ENCODE peak calls at places on chromosomes 4 and X, in eight cellular contexts. L is LHCN-M2; G is activated CD4-positive, CD25-positive, alpha-beta regulatory T cell treated with anti-CD3 and anti-CD28 coated beads, Interleukin-2, amount 50 U/mL, for 72 hours; O is activated CD4-positive, alpha-beta memory T cell treated with anti-CD3 and anti-CD28 coated beads, Interleukin-2, amount 10 ng/mL, durations not matched to agents 7 days and 5 days; A is nephron progenitor cell; M is fibroblast of the aortic adventitia; B is T-helper 2 cell; S is fibroblast of the conjunctiva. J is an unnamed sample.
A peak's percentile ranks its signal among the peaks of the same experiment; 100 is the strongest.

GRCh38 chrX:11259437-11259836 is 33.8 kb upstream of the AMELX start:
- DNase-seq in A (no peak), M (no peak), L (no peak), O (no peak), G (no peak), B (no peak), S (no peak), J (no peak)

GRCh38 chrX:9988762-9989161 is 21.6 kb downstream of the CLDN34 start:
- DNase-seq in B (no peak), L (no peak), O (no peak), M (peak; percentile 41), S (no peak), G (no peak), A (no peak), J (no peak)

GRCh38 chr4:67809502-67809901 is 55.3 kb upstream of the GNRHR start:
- DNase-seq in G (no peak), O (no peak), B (no peak), S (no peak), A (no peak), L (no peak), M (no peak), J (peak; percentile 21)

GRCh38 chr4:139144161-139144859 is 32.7 kb downstream of the ELF2 start:
- DNase-seq in L (peak; percentile 81), B (no peak), A (peak; percentile 18), O (no peak), M (peak; percentile 69), S (peak; percentile 9), G (no peak), J (no peak)

GRCh38 chr4:180734753-180735432 is 1508.3 kb upstream of the TENM3 start:
- DNase-seq in O (no peak), S (no peak), M (no peak), L (no peak), A (no peak), B (no peak), G (no peak), J (no peak)

GRCh38 chr4:74772106-74772505 is 22.2 kb downstream of the BTC start:
- DNase-seq in A (no peak), G (no peak), O (no peak), B (no peak), S (no peak), M (no peak), L (peak; percentile 67), J (no peak)

GRCh38 chrX:50941638-50942037 is 31.1 kb downstream of the BMP15 start:
- DNase-seq in A (peak; percentile 4), G (no peak), L (no peak), B (no peak), O (no peak), M (no peak), S (no peak), J (no peak)

GRCh38 chr4:151276787-151277557 is at the start of gene PRSS48:
- DNase-seq in M (peak; percentile 58), A (peak; percentile 76), G (peak; percentile 55), L (peak; percentile 54), O (peak; percentile 56), B (peak; percentile 6), S (peak; percentile 22), J (peak; percentile 75)

GRCh38 chr4:92091335-92091734 is 212.4 kb upstream of the GRID2 start:
- DNase-seq in A (no peak), B (no peak), G (no peak), O (no peak), L (peak; percentile 7), S (no peak), M (no peak), J (no peak)

GRCh38 chr4:82785248-82786003 is 13.2 kb downstream of the SCD5 start:
- DNase-seq in S (peak; percentile 63), A (no peak), G (no peak), M (peak; percentile 93), L (peak; percentile 97), B (no peak), O (no peak), J (no peak)

GRCh38 chr4:101346562-101347266 is 612 bp downstream of the PPP3CA start:
- DNase-seq in L (peak; percentile 65), M (peak; percentile 69), G (no peak), A (peak; percentile 71), S (no peak), O (peak; percentile 57), B (peak; percentile 32), J (peak; percentile 66)

GRCh38 chr4:23888421-23889319 is 1.2 kb downstream of the PPARGC1A start:
- DNase-seq in M (peak; percentile 37), G (no peak), A (peak; percentile 8), O (no peak), L (peak; percentile 44), S (peak; percentile 36), B (no peak), J (no peak)

GRCh38 chr4:186058253-186058979 is 10.5 kb upstream of the TLR3 start:
- DNase-seq in M (no peak), G (peak; percentile 31), B (no peak), L (no peak), S (no peak), O (peak; percentile 29), A (no peak), J (no peak)

GRCh38 chr4:98996056-98996941 is 778 bp downstream of the METAP1 start:
- DNase-seq in G (no peak), L (peak; percentile 33), M (peak; percentile 30), O (no peak), B (no peak), A (no peak), S (no peak), J (peak; percentile 41)

J was measured in D341Med.